ENCODE peak calls at places on chromosomes 5 and 9, in ten cellular contexts. One of them, this sample, is unnamed.

GRCh38 chr9:15244001-15244441 is 63.0 kb downstream of the TTC39B start:
- DNase-seq in endothelial cell of umbilical vein: peak; percentile 11
- DNase-seq in K562: no peak
- DNase-seq in Peyer's patch: no peak
- DNase-seq in stomach: no peak
- DNase-seq in uterus: no peak
- DNase-seq in ovary: no peak
- DNase-seq in spleen: no peak
- DNase-seq in suprapubic skin: no peak
- DNase-seq in A549: no peak
- DNase-seq in this sample: no peak

GRCh38 chr5:59799668-59800374 is 93.7 kb downstream of the PDE4D start:
- DNase-seq in endothelial cell of umbilical vein: peak; percentile 82
- DNase-seq in K562: peak; percentile 50
- DNase-seq in Peyer's patch: no peak
- DNase-seq in stomach: no peak
- DNase-seq in uterus: no peak
- DNase-seq in ovary: no peak
- DNase-seq in spleen: no peak
- DNase-seq in suprapubic skin: no peak
- DNase-seq in A549: peak; percentile 29
- DNase-seq in this sample: no peak

GRCh38 chr9:1938675-1939170 is 76.4 kb upstream of the SMARCA2 start:
- DNase-seq in endothelial cell of umbilical vein: no peak
- DNase-seq in K562: no peak
- DNase-seq in Peyer's patch: no peak
- DNase-seq in stomach: no peak
- DNase-seq in uterus: no peak
- DNase-seq in ovary: no peak
- DNase-seq in spleen: no peak
- DNase-seq in suprapubic skin: no peak
- DNase-seq in A549: no peak
- DNase-seq in this sample: no peak

GRCh38 chr5:170960567-170960966 is 98.7 kb downstream of the RANBP17 start:
- DNase-seq in endothelial cell of umbilical vein: no peak
- DNase-seq in K562: no peak
- DNase-seq in Peyer's patch: no peak
- DNase-seq in stomach: no peak
- DNase-seq in uterus: no peak
- DNase-seq in ovary: no peak
- DNase-seq in spleen: no peak
- DNase-seq in suprapubic skin: no peak
- DNase-seq in A549: no peak
- DNase-seq in this sample: no peak

GRCh38 chr5:177516601-177517568 is at the start of gene DDX41:
- DNase-seq in endothelial cell of umbilical vein: peak; percentile 100
- DNase-seq in K562: peak; percentile 99
- DNase-seq in Peyer's patch: peak; percentile 91
- DNase-seq in stomach: peak; percentile 97
- DNase-seq in uterus: peak; percentile 97
- DNase-seq in ovary: peak; percentile 96
- DNase-seq in spleen: peak; percentile 98
- DNase-seq in suprapubic skin: peak; percentile 99
- DNase-seq in A549: peak; percentile 98
- DNase-seq in this sample: peak; percentile 98

GRCh38 chr5:67998709-67999251 is 216.8 kb upstream of the PIK3R1 start:
- DNase-seq in endothelial cell of umbilical vein: peak; percentile 82
- DNase-seq in K562: no peak
- DNase-seq in Peyer's patch: no peak
- DNase-seq in stomach: no peak
- DNase-seq in uterus: no peak
- DNase-seq in ovary: no peak
- DNase-seq in spleen: peak; percentile 80
- DNase-seq in suprapubic skin: peak; percentile 84
- DNase-seq in A549: no peak
- DNase-seq in this sample: no peak

GRCh38 chr5:157219491-157220271 is 39.0 kb downstream of the ITK start:
- DNase-seq in endothelial cell of umbilical vein: no peak
- DNase-seq in K562: no peak
- DNase-seq in Peyer's patch: no peak
- DNase-seq in stomach: no peak
- DNase-seq in uterus: no peak
- DNase-seq in ovary: no peak
- DNase-seq in spleen: no peak
- DNase-seq in suprapubic skin: no peak
- DNase-seq in A549: no peak
- DNase-seq in this sample: no peak

GRCh38 chr5:90747693-90748092 is 189.1 kb downstream of the ADGRV1 start:
- DNase-seq in endothelial cell of umbilical vein: no peak
- DNase-seq in K562: no peak
- DNase-seq in Peyer's patch: no peak
- DNase-seq in stomach: no peak
- DNase-seq in uterus: no peak
- DNase-seq in ovary: no peak
- DNase-seq in spleen: no peak
- DNase-seq in suprapubic skin: no peak
- DNase-seq in A549: no peak
- DNase-seq in this sample: no peak

GRCh38 chr5:41793156-41793770 is 77.0 kb downstream of the OXCT1 start:
- DNase-seq in endothelial cell of umbilical vein: peak; percentile 98
- DNase-seq in K562: no peak
- DNase-seq in Peyer's patch: no peak
- DNase-seq in stomach: no peak
- DNase-seq in uterus: no peak
- DNase-seq in ovary: no peak
- DNase-seq in spleen: no peak
- DNase-seq in suprapubic skin: no peak
- DNase-seq in A549: no peak
- DNase-seq in this sample: no peak

GRCh38 chr5:61139094-61139873 is 23.0 kb downstream of the SMIM15 start:
- DNase-seq in endothelial cell of umbilical vein: no peak
- DNase-seq in K562: peak; percentile 20
- DNase-seq in Peyer's patch: no peak
- DNase-seq in stomach: no peak
- DNase-seq in uterus: no peak
- DNase-seq in ovary: no peak
- DNase-seq in spleen: no peak
- DNase-seq in suprapubic skin: no peak
- DNase-seq in A549: no peak
- DNase-seq in this sample: no peak

GRCh38 chr5:125186911-125187375 is 440.5 kb upstream of the ZNF608 start:
- DNase-seq in endothelial cell of umbilical vein: no peak
- DNase-seq in K562: no peak
- DNase-seq in Peyer's patch: no peak
- DNase-seq in stomach: no peak
- DNase-seq in uterus: no peak
- DNase-seq in ovary: no peak
- DNase-seq in spleen: no peak
- DNase-seq in suprapubic skin: no peak
- DNase-seq in A549: no peak
- DNase-seq in this sample: no peak

GRCh38 chr5:38500861-38501260 is 55.6 kb downstream of the LIFR start:
- DNase-seq in endothelial cell of umbilical vein: no peak
- DNase-seq in K562: no peak
- DNase-seq in Peyer's patch: no peak
- DNase-seq in stomach: no peak
- DNase-seq in uterus: no peak
- DNase-seq in ovary: no peak
- DNase-seq in spleen: no peak
- DNase-seq in suprapubic skin: no peak
- DNase-seq in A549: no peak
- DNase-seq in this sample: no peak

GRCh38 chr9:104094534-104095020 is 468 bp downstream of the SMC2 start:
- DNase-seq in endothelial cell of umbilical vein: no peak
- DNase-seq in K562: no peak
- DNase-seq in Peyer's patch: no peak
- DNase-seq in stomach: no peak
- DNase-seq in uterus: no peak
- DNase-seq in ovary: no peak
- DNase-seq in spleen: no peak
- DNase-seq in suprapubic skin: no peak
- DNase-seq in A549: peak; percentile 11
- DNase-seq in this sample: no peak

GRCh38 chr5:264346-264745 is 7.1 kb upstream of the PDCD6 start:
- DNase-seq in endothelial cell of umbilical vein: no peak
- DNase-seq in K562: no peak
- DNase-seq in Peyer's patch: no peak
- DNase-seq in stomach: no peak
- DNase-seq in uterus: no peak
- DNase-seq in ovary: no peak
- DNase-seq in spleen: no peak
- DNase-seq in suprapubic skin: no peak
- DNase-seq in A549: no peak
- DNase-seq in this sample: no peak
- H3K27ac ChIP-seq in endothelial cell of umbilical vein: peak overlapping the region; percentile 75
- H3K27ac ChIP-seq in K562: no peak overlapping the region
- H3K27ac ChIP-seq in Peyer's patch: no peak overlapping the region
- H3K27ac ChIP-seq in stomach: peak overlapping the region; percentile 66
- H3K27ac ChIP-seq in uterus: no peak overlapping the region
- H3K27ac ChIP-seq in ovary: no peak overlapping the region
- H3K27ac ChIP-seq in spleen: no peak overlapping the region
- H3K27ac ChIP-seq in suprapubic skin: no peak overlapping the region
- H3K27ac ChIP-seq in A549: peak overlapping the region; percentile 67
- H3K27ac ChIP-seq in this sample: no peak overlapping the region

GRCh38 chr9:87888501-87888900 is 5.8 kb downstream of the SPATA31E1 start:
- DNase-seq in endothelial cell of umbilical vein: no peak
- DNase-seq in K562: no peak
- DNase-seq in Peyer's patch: no peak
- DNase-seq in stomach: no peak
- DNase-seq in uterus: no peak
- DNase-seq in ovary: no peak
- DNase-seq in spleen: no peak
- DNase-seq in suprapubic skin: no peak
- DNase-seq in A549: no peak
- DNase-seq in this sample: peak; percentile 70
- TF ChIP-seq CTCF in endothelial cell of umbilical vein: no peak
- TF ChIP-seq CTCF in K562: no peak
- TF ChIP-seq CTCF in Peyer's patch: no peak
- TF ChIP-seq CTCF in stomach: no peak
- TF ChIP-seq CTCF in uterus: no peak
- TF ChIP-seq CTCF in ovary: no peak
- TF ChIP-seq CTCF in spleen: no peak
- TF ChIP-seq CTCF in suprapubic skin: no peak
- TF ChIP-seq CTCF in A549: no peak
- TF ChIP-seq CTCF in this sample: no peak

GRCh38 chr5:138468133-138468965 is 3.1 kb downstream of the EGR1 start:
- DNase-seq in endothelial cell of umbilical vein: peak; percentile 1
- DNase-seq in K562: no peak
- DNase-seq in Peyer's patch: no peak
- DNase-seq in stomach: no peak
- DNase-seq in uterus: no peak
- DNase-seq in ovary: no peak
- DNase-seq in spleen: no peak
- DNase-seq in suprapubic skin: no peak
- DNase-seq in A549: no peak
- DNase-seq in this sample: no peak

GRCh38 chr5:138466900-138467710 is 1.8 kb downstream of the EGR1 start:
- DNase-seq in endothelial cell of umbilical vein: peak; percentile 1
- DNase-seq in K562: no peak
- DNase-seq in Peyer's patch: no peak
- DNase-seq in stomach: peak; percentile 52
- DNase-seq in uterus: peak; percentile 38
- DNase-seq in ovary: peak; percentile 37
- DNase-seq in spleen: peak; percentile 82
- DNase-seq in suprapubic skin: no peak
- DNase-seq in A549: no peak
- DNase-seq in this sample: no peak

GRCh38 chr5:138468966-138469539 is 3.8 kb downstream of the EGR1 start:
- DNase-seq in endothelial cell of umbilical vein: peak; percentile 3
- DNase-seq in K562: no peak
- DNase-seq in Peyer's patch: no peak
- DNase-seq in stomach: peak; percentile 51
- DNase-seq in uterus: no peak
- DNase-seq in ovary: no peak
- DNase-seq in spleen: no peak
- DNase-seq in suprapubic skin: no peak
- DNase-seq in A549: no peak
- DNase-seq in this sample: no peak

GRCh38 chr5:138466058-138466899 is 1.0 kb downstream of the EGR1 start:
- DNase-seq in endothelial cell of umbilical vein: peak; percentile 1
- DNase-seq in K562: peak; percentile 47
- DNase-seq in Peyer's patch: no peak
- DNase-seq in stomach: peak; percentile 75
- DNase-seq in uterus: peak; percentile 44
- DNase-seq in ovary: no peak
- DNase-seq in spleen: peak; percentile 85
- DNase-seq in suprapubic skin: no peak
- DNase-seq in A549: no peak
- DNase-seq in this sample: no peak

DNA sequence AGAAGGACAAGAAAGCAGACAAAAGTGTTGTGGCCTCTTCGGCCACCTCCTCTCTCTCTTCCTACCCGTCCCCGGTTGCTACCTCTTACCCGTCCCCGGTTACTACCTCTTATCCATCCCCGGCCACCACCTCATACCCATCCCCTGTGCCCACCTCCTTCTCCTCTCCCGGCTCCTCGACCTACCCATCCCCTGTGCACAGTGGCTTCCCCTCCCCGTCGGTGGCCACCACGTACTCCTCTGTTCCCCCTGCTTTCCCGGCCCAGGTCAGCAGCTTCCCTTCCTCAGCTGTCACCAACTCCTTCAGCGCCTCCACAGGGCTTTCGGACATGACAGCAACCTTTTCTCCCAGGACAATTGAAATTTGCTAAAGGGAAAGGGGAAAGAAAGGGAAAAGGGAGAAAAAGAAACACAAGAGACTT is 2.4 kb downstream of the EGR1 start:
- DNase-seq in endothelial cell of umbilical vein: no peak
- DNase-seq in K562: no peak
- DNase-seq in Peyer's patch: no peak
- DNase-seq in stomach: peak; percentile 52
- DNase-seq in uterus: no peak
- DNase-seq in ovary: no peak
- DNase-seq in spleen: peak; percentile 76
- DNase-seq in suprapubic skin: no peak
- DNase-seq in A549: no peak
- DNase-seq in this sample: no peak
- TF ChIP-seq POLR2A in endothelial cell of umbilical vein: no peak
- TF ChIP-seq POLR2A in K562: peak; percentile 96
- TF ChIP-seq POLR2A in Peyer's patch: no peak
- TF ChIP-seq POLR2A in stomach: peak; percentile 68
- TF ChIP-seq POLR2A in uterus: no peak
- TF ChIP-seq POLR2A in ovary: no peak
- TF ChIP-seq POLR2A in spleen: no peak
- TF ChIP-seq POLR2A in suprapubic skin: no peak
- TF ChIP-seq POLR2A in A549: no peak
- TF ChIP-seq POLR2A in this sample: no peak

GRCh38 chr9:7180247-7180646 is 422.5 kb downstream of the KDM4C start:
- DNase-seq in endothelial cell of umbilical vein: no peak
- DNase-seq in K562: no peak
- DNase-seq in Peyer's patch: no peak
- DNase-seq in stomach: no peak
- DNase-seq in uterus: no peak
- DNase-seq in ovary: no peak
- DNase-seq in spleen: no peak
- DNase-seq in suprapubic skin: no peak
- DNase-seq in A549: no peak
- DNase-seq in this sample: no peak

GRCh38 chr9:7185612-7186011 is 427.8 kb downstream of the KDM4C start:
- DNase-seq in endothelial cell of umbilical vein: peak; percentile 57
- DNase-seq in K562: no peak
- DNase-seq in Peyer's patch: no peak
- DNase-seq in stomach: no peak
- DNase-seq in uterus: no peak
- DNase-seq in ovary: no peak
- DNase-seq in spleen: no peak
- DNase-seq in suprapubic skin: no peak
- DNase-seq in A549: peak; percentile 61
- DNase-seq in this sample: no peak

GRCh38 chr9:7186175-7186574 is 428.4 kb downstream of the KDM4C start:
- DNase-seq in endothelial cell of umbilical vein: peak; percentile 22
- DNase-seq in K562: peak; percentile 38
- DNase-seq in Peyer's patch: no peak
- DNase-seq in stomach: no peak
- DNase-seq in uterus: no peak
- DNase-seq in ovary: no peak
- DNase-seq in spleen: no peak
- DNase-seq in suprapubic skin: no peak
- DNase-seq in A549: no peak
- DNase-seq in this sample: no peak
- H3K27ac ChIP-seq in endothelial cell of umbilical vein: no peak overlapping the region
- H3K27ac ChIP-seq in K562: no peak overlapping the region
- H3K27ac ChIP-seq in Peyer's patch: no peak overlapping the region
- H3K27ac ChIP-seq in stomach: no peak overlapping the region
- H3K27ac ChIP-seq in uterus: no peak overlapping the region
- H3K27ac ChIP-seq in ovary: no peak overlapping the region
- H3K27ac ChIP-seq in spleen: no peak overlapping the region
- H3K27ac ChIP-seq in suprapubic skin: no peak overlapping the region
- H3K27ac ChIP-seq in A549: peak overlapping the region; percentile 77
- H3K27ac ChIP-seq in this sample: no peak overlapping the region

This sample was measured in vagina.